ENCODE peak calls at places on chromosomes 3 and 15, in nine cellular contexts. S, F, B, L, D, K, A, V and N are unnamed samples.

GRCh38 chr3:11136871-11137626 is 17.2 kb upstream of the HRH1 start:
- DNase-seq in S (no peak), F (no peak), B (no peak), L (peak), D (peak), K (no peak), A (peak), V (no peak), N (no peak)

GRCh38 chr3:124200336-124200901 is 208.5 kb upstream of the ROPN1 start:
- DNase-seq in S (no peak), F (no peak), B (no peak), L (no peak), D (peak), K (no peak), A (peak), V (no peak), N (no peak)

GRCh38 chr15:90097475-90097874 is 4.8 kb downstream of the IDH2 start:
- DNase-seq in S (peak), F (no peak), B (no peak), L (peak), D (no peak), K (peak), A (no peak), V (no peak), N (no peak)

GRCh38 chr15:44128443-44128842 is 66.6 kb downstream of the FRMD5 start:
- DNase-seq in S (no peak), F (no peak), B (no peak), L (no peak), D (no peak), K (no peak), A (no peak), V (no peak), N (no peak)

GRCh38 chr3:170476291-170476690 is 57.6 kb downstream of the CLDN11 start:
- DNase-seq in S (no peak), F (no peak), B (no peak), L (no peak), D (no peak), K (no peak), A (peak), V (no peak), N (no peak)

GRCh38 chr3:52892625-52893311 is 4.6 kb downstream of the STIMATE start:
- DNase-seq in S (peak), F (peak), B (no peak), L (no peak), D (peak), K (no peak), A (no peak), V (no peak), N (peak)

GRCh38 chr3:15815696-15816095 is 17.9 kb upstream of the ANKRD28 start:
- DNase-seq in S (no peak), F (no peak), B (no peak), L (no peak), D (peak), K (no peak), A (peak), V (no peak), N (no peak)

GRCh38 chr3:146259880-146260589 is 9.1 kb upstream of the PLSCR4 start:
- DNase-seq in S (no peak), F (no peak), B (no peak), L (no peak), D (no peak), K (no peak), A (no peak), V (no peak), N (no peak)

GRCh38 chr3:41881233-41881821 is 80.6 kb downstream of the ULK4 start:
- DNase-seq in S (peak), F (peak), B (no peak), L (no peak), D (peak), K (no peak), A (peak), V (no peak), N (no peak)

GRCh38 chr3:171833006-171833405 is 10.1 kb upstream of the TMEM212 start:
- DNase-seq in S (no peak), F (no peak), B (no peak), L (no peak), D (no peak), K (no peak), A (no peak), V (no peak), N (no peak)

GRCh38 chr3:114933407-114933806 is 213.7 kb downstream of the ZBTB20 start:
- DNase-seq in S (no peak), F (no peak), B (no peak), L (no peak), D (no peak), K (no peak), A (no peak), V (no peak), N (no peak)

GRCh38 chr15:63487076-63487757 is 17.2 kb upstream of the USP3 start:
- DNase-seq in S (peak), F (peak), B (peak), L (peak), D (peak), K (peak), A (peak), V (peak), N (peak)

GRCh38 chr15:33068007-33068441 is 126.5 kb downstream of the FMN1 start:
- DNase-seq in S (no peak), F (peak), B (no peak), L (peak), D (peak), K (peak), A (no peak), V (peak), N (no peak)

GRCh38 chr3:127767126-127767525 is 55.2 kb downstream of the MGLL start:
- DNase-seq in S (no peak), F (no peak), B (no peak), L (no peak), D (no peak), K (no peak), A (no peak), V (no peak), N (no peak)

GRCh38 chr3:173055228-173055933 is 85.7 kb downstream of the SPATA16 start:
- DNase-seq in S (no peak), F (no peak), B (no peak), L (no peak), D (no peak), K (no peak), A (no peak), V (no peak), N (no peak)

GRCh38 chr3:134602440-134602814 is 48.4 kb downstream of the KY start:
- DNase-seq in S (no peak), F (no peak), B (no peak), L (no peak), D (no peak), K (no peak), A (no peak), V (no peak), N (no peak)

GRCh38 chr15:33112541-33113105 is 81.9 kb downstream of the FMN1 start:
- DNase-seq in S (no peak), F (no peak), B (no peak), L (no peak), D (no peak), K (no peak), A (no peak), V (no peak), N (no peak)